ENCODE peak calls at places on chromosome 10, in eight cellular contexts. E, Z, F, V, D, J, O and K are unnamed samples. For H3K4me1 and H3K9me3, the result is how much of the 10 kb centered on the place peaks cover.

GRCh38 chr10:99234067-99234738 is 1.4 kb downstream of the HPSE2 start:
- DNase-seq in E (peak), J (peak), F (peak), D (peak), V (no peak), O (peak), Z (peak), K (no peak)

GRCh38 chr10:102352066-102352715 is 43.3 kb upstream of the NFKB2 start:
- DNase-seq in Z (no peak), E (peak), D (peak), J (peak), O (peak), V (peak), F (peak), K (peak)

GRCh38 chr10:119315128-119316001 is 108.0 kb downstream of the GRK5 start:
- DNase-seq in O (no peak), E (no peak), J (no peak), Z (no peak), V (peak), F (peak), D (peak), K (peak)

GRCh38 chr10:123392182-123392930 is 238.2 kb downstream of the BUB3 start:
- DNase-seq in O (no peak), Z (no peak), J (no peak), D (no peak), V (no peak), F (no peak), E (no peak), K (no peak)

GRCh38 chr10:2888403-2889004 is 178.8 kb upstream of the PFKP start:
- DNase-seq in D (no peak), Z (no peak), F (no peak), V (no peak), J (no peak), O (no peak), E (no peak), K (no peak)

GRCh38 chr10:56240471-56240870 is 120.6 kb downstream of the ZWINT start:
- DNase-seq in F (no peak), J (no peak), V (no peak), O (no peak), Z (no peak), E (no peak), D (no peak), K (no peak)

GRCh38 chr10:60073397-60073780 is 167.0 kb upstream of the CCDC6 start:
- DNase-seq in J (no peak), V (no peak), Z (no peak), D (no peak), E (no peak), O (no peak), F (no peak), K (no peak)

GRCh38 chr10:33265621-33266020 is 68.8 kb downstream of the NRP1 start:
- DNase-seq in F (no peak), J (no peak), Z (no peak), O (peak), V (no peak), D (no peak), E (no peak), K (peak)

GRCh38 chr10:30829921-30830671 is 200.5 kb upstream of the LYZL2 start:
- DNase-seq in O (no peak), E (no peak), D (no peak), V (no peak), F (no peak), Z (no peak), J (no peak), K (no peak)

GRCh38 chr10:64574371-64574770 is 1053.2 kb downstream of the REEP3 start:
- DNase-seq in O (peak), Z (no peak), J (no peak), E (no peak), F (no peak), V (no peak), D (no peak), K (no peak)

GRCh38 chr10:87866575-87866974 is 3.1 kb downstream of the PTEN start:
- DNase-seq in V (no peak), J (no peak), O (no peak), F (no peak), D (no peak), E (no peak), Z (no peak), K (no peak)

GRCh38 chr10:63671317-63671937 is 150.2 kb downstream of the REEP3 start:
- DNase-seq in E (no peak), F (no peak), D (no peak), V (no peak), J (no peak), O (no peak), Z (no peak), K (no peak)

GRCh38 chr10:119025776-119026175 is 3.7 kb upstream of the NANOS1 start:
- DNase-seq in J (no peak), D (no peak), Z (peak), V (no peak), E (no peak), O (peak), F (no peak), K (no peak)

GRCh38 chr10:10045765-10046028 is 972.0 kb upstream of the CELF2 start:
- DNase-seq in O (no peak), V (no peak), J (no peak), D (no peak), F (no peak), E (no peak), Z (no peak), K (no peak)

GRCh38 chr10:110755781-110756180 is 111.6 kb downstream of the RBM20 start:
- DNase-seq in V (no peak), O (no peak), F (no peak), J (no peak), D (no peak), E (no peak), Z (no peak), K (no peak)

GRCh38 chr10:127867805-127868204 is 24.9 kb downstream of the CLRN3 start:
- DNase-seq in V (no peak), D (no peak), O (no peak), J (no peak), F (no peak), E (no peak), Z (no peak), K (no peak)
- H3K4me1 ChIP-seq in V (under half), D (under half), O (under half), J (under half), F (under half), E (under half), Z (under half), K (under half)

GRCh38 chr10:38050212-38050611 is 39.7 kb downstream of the ZNF33A start:
- DNase-seq in D (no peak), O (no peak), V (no peak), F (no peak), J (no peak), E (no peak), Z (no peak), K (no peak)

GRCh38 chr10:38054361-38054797 is 39.8 kb upstream of the ZNF37A start:
- DNase-seq in O (no peak), J (no peak), V (no peak), Z (no peak), D (no peak), F (no peak), E (no peak), K (no peak)
- H3K9me3 ChIP-seq in O (under half), J (under half), V (half or more), Z (under half), D (half or more), F (under half), E (half or more), K (half or more)

GRCh38 chr10:49194212-49194920 is 6.2 kb upstream of the TMEM273 start:
- DNase-seq in O (no peak), Z (no peak), E (no peak), F (no peak), V (no peak), D (no peak), J (no peak), K (no peak)
- H3K27ac ChIP-seq in O (no peak), Z (no peak), E (peak), F (no peak), V (no peak), D (no peak), J (no peak), K (peak)

DNA sequence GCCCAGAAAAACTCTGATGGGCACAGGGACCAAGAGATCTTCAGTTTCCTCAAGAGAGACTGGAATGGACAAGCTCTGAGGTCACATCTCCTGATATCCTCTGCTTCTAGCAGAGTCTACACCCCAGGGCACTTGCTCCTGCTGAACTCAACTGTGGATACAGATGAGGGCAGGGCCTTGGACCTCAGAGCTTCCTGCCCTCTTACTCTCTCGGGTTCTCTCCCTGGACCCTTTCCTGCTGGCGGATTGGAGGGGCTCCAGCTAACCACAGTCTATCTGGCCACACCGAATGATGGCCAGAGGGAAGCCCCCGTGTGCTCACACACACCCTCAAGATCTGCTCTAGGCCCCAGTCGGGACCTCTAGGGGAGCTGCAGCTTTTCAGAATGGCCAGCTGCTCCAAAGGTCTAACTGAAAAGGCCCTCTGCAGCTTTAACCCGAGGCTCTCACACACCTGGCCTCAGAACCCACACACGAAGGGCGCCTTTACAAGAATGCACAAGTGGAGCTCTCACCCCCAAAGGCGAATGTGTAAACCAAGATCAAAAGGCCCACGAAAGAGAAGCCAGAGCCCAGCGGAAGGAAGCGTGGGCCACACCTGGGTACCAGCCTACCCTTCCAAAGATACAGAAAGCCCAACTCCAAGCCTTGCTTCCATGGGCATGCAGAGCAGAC is 65.5 kb downstream of the FAM53B start:
- DNase-seq in O (no peak), Z (no peak), F (no peak), J (no peak), E (no peak), D (no peak), V (no peak), K (peak)
- H3K4me1 ChIP-seq in O (under half), Z (half or more), F (under half), J (under half), E (half or more), D (under half), V (under half), K (half or more)

DNA sequence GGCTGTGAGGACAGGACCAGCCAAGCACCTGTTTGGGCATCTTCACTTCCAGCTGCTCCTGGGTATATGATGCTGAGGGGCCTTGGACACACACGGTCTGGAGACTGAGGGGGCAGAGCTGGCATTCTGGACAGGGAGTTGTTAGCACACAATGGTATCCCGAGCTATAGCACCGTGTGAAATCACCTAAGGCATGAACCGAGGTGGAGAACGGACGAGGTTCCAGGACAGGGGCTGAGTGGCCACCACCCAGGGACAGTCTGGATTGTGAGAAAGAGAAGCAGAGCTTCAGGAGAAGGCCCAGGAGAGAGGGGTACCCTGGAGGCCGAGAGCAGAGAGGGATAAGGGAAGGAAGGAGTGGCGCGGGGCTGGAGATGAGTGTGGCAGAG is 571.8 kb downstream of the TCERG1L start:
- DNase-seq in F (no peak), D (no peak), V (no peak), J (no peak), E (peak), Z (no peak), O (no peak), K (no peak)
- H3K9me3 ChIP-seq in F (under half), D (under half), V (under half), J (under half), E (under half), Z (under half), O (under half), K (under half)

GRCh38 chr10:104296687-104297436 is 27.9 kb downstream of the GSTO2 start:
- DNase-seq in F (no peak), O (no peak), D (no peak), J (no peak), V (no peak), Z (no peak), E (no peak), K (no peak)
- H3K27ac ChIP-seq in F (peak), O (no peak), D (no peak), J (peak), V (no peak), Z (no peak), E (no peak), K (no peak)

GRCh38 chr10:97497572-97498075 is 598 bp downstream of the MMS19 start:
- DNase-seq in F (peak), O (peak), D (peak), V (peak), Z (peak), E (peak), J (peak), K (peak)
- H3K4me1 ChIP-seq in F (under half), O (under half), D (under half), V (under half), Z (half or more), E (half or more), J (under half), K (under half)

DNA sequence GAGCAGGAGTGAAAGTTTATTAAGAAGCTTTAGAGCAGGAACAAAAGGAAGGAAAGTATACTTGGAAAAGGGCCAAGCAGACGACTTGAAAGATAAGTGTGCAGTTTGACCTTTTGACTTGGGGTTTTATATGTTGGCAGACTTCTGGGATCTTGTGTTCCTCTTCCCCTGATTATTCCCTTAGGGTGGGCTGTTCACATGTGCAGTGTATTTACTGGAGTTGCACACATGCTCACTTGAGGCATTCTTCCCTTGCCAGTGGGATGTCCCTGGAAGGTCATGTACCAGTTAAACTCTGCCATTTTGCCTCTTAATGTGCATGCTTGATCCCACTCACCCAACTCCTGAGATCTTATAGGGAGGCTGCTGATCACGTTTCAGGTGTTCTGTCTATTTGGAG is 23.4 kb upstream of the ARHGAP12 start:
- DNase-seq in Z (no peak), O (no peak), D (no peak), E (no peak), J (no peak), F (no peak), V (no peak), K (no peak)
- H3K9me3 ChIP-seq in Z (under half), O (under half), D (under half), E (under half), J (under half), F (under half), V (under half), K (under half)